ENCODE peak calls at places on chromosomes 4 and X, in nine cellular contexts. One of them, this sample, is unnamed.

GRCh38 chr4:13543091-13543581 is 1.2 kb downstream of the NKX3-2 start:
- DNase-seq in brain microvascular endothelial cell: no peak
- DNase-seq in heart left ventricle: no peak
- DNase-seq in esophagus squamous epithelium: no peak
- DNase-seq in IMR-90: no peak
- DNase-seq in uterus: no peak
- DNase-seq in fibroblast of pulmonary artery: no peak
- DNase-seq in prostate gland: no peak
- DNase-seq in spleen: peak
- DNase-seq in this sample: no peak

GRCh38 chrX:10156199-10157031 is at the start of gene CLCN4:
- DNase-seq in brain microvascular endothelial cell: peak
- DNase-seq in heart left ventricle: peak
- DNase-seq in esophagus squamous epithelium: no peak
- DNase-seq in IMR-90: no peak
- DNase-seq in uterus: peak
- DNase-seq in fibroblast of pulmonary artery: peak
- DNase-seq in prostate gland: peak
- DNase-seq in spleen: peak
- DNase-seq in this sample: no peak

GRCh38 chr4:24024597-24024996 is 134.8 kb upstream of the PPARGC1A start:
- DNase-seq in brain microvascular endothelial cell: no peak
- DNase-seq in heart left ventricle: no peak
- DNase-seq in esophagus squamous epithelium: no peak
- DNase-seq in IMR-90: peak
- DNase-seq in uterus: no peak
- DNase-seq in fibroblast of pulmonary artery: peak
- DNase-seq in prostate gland: no peak
- DNase-seq in spleen: no peak
- DNase-seq in this sample: no peak

GRCh38 chrX:153780678-153781427 is at the start of gene SRPK3:
- DNase-seq in brain microvascular endothelial cell: no peak
- DNase-seq in heart left ventricle: peak
- DNase-seq in esophagus squamous epithelium: no peak
- DNase-seq in IMR-90: no peak
- DNase-seq in uterus: peak
- DNase-seq in fibroblast of pulmonary artery: no peak
- DNase-seq in prostate gland: no peak
- DNase-seq in spleen: no peak
- DNase-seq in this sample: no peak

GRCh38 chr4:8745036-8745827 is 126.4 kb downstream of the HMX1 start:
- DNase-seq in brain microvascular endothelial cell: no peak
- DNase-seq in heart left ventricle: no peak
- DNase-seq in esophagus squamous epithelium: no peak
- DNase-seq in IMR-90: no peak
- DNase-seq in uterus: no peak
- DNase-seq in fibroblast of pulmonary artery: no peak
- DNase-seq in prostate gland: no peak
- DNase-seq in spleen: peak
- DNase-seq in this sample: no peak

GRCh38 chr4:72846280-72847111 is 223.0 kb downstream of the COX18 start:
- DNase-seq in brain microvascular endothelial cell: peak
- DNase-seq in heart left ventricle: no peak
- DNase-seq in esophagus squamous epithelium: no peak
- DNase-seq in IMR-90: no peak
- DNase-seq in uterus: no peak
- DNase-seq in fibroblast of pulmonary artery: peak
- DNase-seq in prostate gland: no peak
- DNase-seq in spleen: peak
- DNase-seq in this sample: no peak

GRCh38 chr4:13665711-13666660 is 38.5 kb upstream of the BOD1L1 start:
- DNase-seq in brain microvascular endothelial cell: peak
- DNase-seq in heart left ventricle: no peak
- DNase-seq in esophagus squamous epithelium: no peak
- DNase-seq in IMR-90: peak
- DNase-seq in uterus: no peak
- DNase-seq in fibroblast of pulmonary artery: no peak
- DNase-seq in prostate gland: no peak
- DNase-seq in spleen: no peak
- DNase-seq in this sample: no peak

GRCh38 chr4:84019626-84020025 is 479.5 kb downstream of the NKX6-1 start:
- DNase-seq in brain microvascular endothelial cell: no peak
- DNase-seq in heart left ventricle: no peak
- DNase-seq in esophagus squamous epithelium: no peak
- DNase-seq in IMR-90: no peak
- DNase-seq in uterus: no peak
- DNase-seq in fibroblast of pulmonary artery: no peak
- DNase-seq in prostate gland: no peak
- DNase-seq in spleen: no peak
- DNase-seq in this sample: no peak

GRCh38 chr4:112885897-112886296 is 163.6 kb upstream of the ANK2 start:
- DNase-seq in brain microvascular endothelial cell: no peak
- DNase-seq in heart left ventricle: no peak
- DNase-seq in esophagus squamous epithelium: no peak
- DNase-seq in IMR-90: no peak
- DNase-seq in uterus: no peak
- DNase-seq in fibroblast of pulmonary artery: no peak
- DNase-seq in prostate gland: no peak
- DNase-seq in spleen: no peak
- DNase-seq in this sample: no peak

GRCh38 chrX:14932136-14932535 is 58.9 kb downstream of the MOSPD2 start:
- DNase-seq in brain microvascular endothelial cell: no peak
- DNase-seq in heart left ventricle: no peak
- DNase-seq in esophagus squamous epithelium: no peak
- DNase-seq in IMR-90: no peak
- DNase-seq in uterus: no peak
- DNase-seq in fibroblast of pulmonary artery: no peak
- DNase-seq in prostate gland: no peak
- DNase-seq in spleen: no peak
- DNase-seq in this sample: no peak

GRCh38 chr4:2961411-2962098 is 1.7 kb downstream of the NOP14 start:
- DNase-seq in brain microvascular endothelial cell: no peak
- DNase-seq in heart left ventricle: no peak
- DNase-seq in esophagus squamous epithelium: no peak
- DNase-seq in IMR-90: no peak
- DNase-seq in uterus: no peak
- DNase-seq in fibroblast of pulmonary artery: no peak
- DNase-seq in prostate gland: no peak
- DNase-seq in spleen: peak
- DNase-seq in this sample: no peak

GRCh38 chr4:84231539-84232055 is 267.5 kb downstream of the NKX6-1 start:
- DNase-seq in brain microvascular endothelial cell: no peak
- DNase-seq in heart left ventricle: no peak
- DNase-seq in esophagus squamous epithelium: no peak
- DNase-seq in IMR-90: no peak
- DNase-seq in uterus: no peak
- DNase-seq in fibroblast of pulmonary artery: no peak
- DNase-seq in prostate gland: no peak
- DNase-seq in spleen: no peak
- DNase-seq in this sample: no peak

GRCh38 chrX:20231598-20231997 is 35.1 kb downstream of the RPS6KA3 start:
- DNase-seq in brain microvascular endothelial cell: no peak
- DNase-seq in heart left ventricle: no peak
- DNase-seq in esophagus squamous epithelium: no peak
- DNase-seq in IMR-90: no peak
- DNase-seq in uterus: no peak
- DNase-seq in fibroblast of pulmonary artery: no peak
- DNase-seq in prostate gland: no peak
- DNase-seq in spleen: no peak
- DNase-seq in this sample: no peak

GRCh38 chr4:3671571-3672464 is 94.4 kb upstream of the ADRA2C start:
- DNase-seq in brain microvascular endothelial cell: no peak
- DNase-seq in heart left ventricle: no peak
- DNase-seq in esophagus squamous epithelium: no peak
- DNase-seq in IMR-90: peak
- DNase-seq in uterus: no peak
- DNase-seq in fibroblast of pulmonary artery: no peak
- DNase-seq in prostate gland: no peak
- DNase-seq in spleen: peak
- DNase-seq in this sample: no peak

GRCh38 chr4:128267745-128268144 is 19.9 kb downstream of the PGRMC2 start:
- DNase-seq in brain microvascular endothelial cell: no peak
- DNase-seq in heart left ventricle: no peak
- DNase-seq in esophagus squamous epithelium: no peak
- DNase-seq in IMR-90: no peak
- DNase-seq in uterus: no peak
- DNase-seq in fibroblast of pulmonary artery: no peak
- DNase-seq in prostate gland: no peak
- DNase-seq in spleen: no peak
- DNase-seq in this sample: no peak

GRCh38 chr4:17561195-17561909 is 15.6 kb upstream of the LAP3 start:
- DNase-seq in brain microvascular endothelial cell: peak
- DNase-seq in heart left ventricle: no peak
- DNase-seq in esophagus squamous epithelium: no peak
- DNase-seq in IMR-90: peak
- DNase-seq in uterus: no peak
- DNase-seq in fibroblast of pulmonary artery: peak
- DNase-seq in prostate gland: no peak
- DNase-seq in spleen: no peak
- DNase-seq in this sample: peak

GRCh38 chr4:76993787-76994641 is 44.5 kb downstream of the SEPTIN11 start:
- DNase-seq in brain microvascular endothelial cell: no peak
- DNase-seq in heart left ventricle: no peak
- DNase-seq in esophagus squamous epithelium: no peak
- DNase-seq in IMR-90: no peak
- DNase-seq in uterus: no peak
- DNase-seq in fibroblast of pulmonary artery: no peak
- DNase-seq in prostate gland: no peak
- DNase-seq in spleen: no peak
- DNase-seq in this sample: no peak
- TF ChIP-seq CTCF in brain microvascular endothelial cell: no peak
- TF ChIP-seq CTCF in heart left ventricle: no peak
- TF ChIP-seq CTCF in esophagus squamous epithelium: no peak
- TF ChIP-seq CTCF in IMR-90: no peak
- TF ChIP-seq CTCF in uterus: no peak
- TF ChIP-seq CTCF in fibroblast of pulmonary artery: no peak
- TF ChIP-seq CTCF in prostate gland: no peak
- TF ChIP-seq CTCF in spleen: no peak
- TF ChIP-seq CTCF in this sample: no peak

GRCh38 chrX:12973561-12974216 is 1.2 kb upstream of the TMSB4X start:
- DNase-seq in brain microvascular endothelial cell: no peak
- DNase-seq in heart left ventricle: peak
- DNase-seq in esophagus squamous epithelium: no peak
- DNase-seq in IMR-90: no peak
- DNase-seq in uterus: no peak
- DNase-seq in fibroblast of pulmonary artery: no peak
- DNase-seq in prostate gland: no peak
- DNase-seq in spleen: peak
- DNase-seq in this sample: no peak
- H3K4me3 ChIP-seq in brain microvascular endothelial cell: no peak
- H3K4me3 ChIP-seq in heart left ventricle: peak
- H3K4me3 ChIP-seq in esophagus squamous epithelium: peak
- H3K4me3 ChIP-seq in IMR-90: no peak
- H3K4me3 ChIP-seq in uterus: peak
- H3K4me3 ChIP-seq in fibroblast of pulmonary artery: peak
- H3K4me3 ChIP-seq in prostate gland: no peak
- H3K4me3 ChIP-seq in spleen: peak
- H3K4me3 ChIP-seq in this sample: no peak

GRCh38 chrX:119728487-119728886 is 29.9 kb upstream of the SOWAHD start:
- DNase-seq in brain microvascular endothelial cell: no peak
- DNase-seq in heart left ventricle: no peak
- DNase-seq in esophagus squamous epithelium: no peak
- DNase-seq in IMR-90: no peak
- DNase-seq in uterus: no peak
- DNase-seq in fibroblast of pulmonary artery: no peak
- DNase-seq in prostate gland: no peak
- DNase-seq in spleen: peak
- DNase-seq in this sample: no peak
- TF ChIP-seq CTCF in brain microvascular endothelial cell: no peak
- TF ChIP-seq CTCF in heart left ventricle: no peak
- TF ChIP-seq CTCF in esophagus squamous epithelium: no peak
- TF ChIP-seq CTCF in IMR-90: no peak
- TF ChIP-seq CTCF in uterus: no peak
- TF ChIP-seq CTCF in fibroblast of pulmonary artery: no peak
- TF ChIP-seq CTCF in prostate gland: no peak
- TF ChIP-seq CTCF in spleen: no peak
- TF ChIP-seq CTCF in this sample: peak

GRCh38 chr4:181308476-181309170 is 934.6 kb upstream of the TENM3 start:
- DNase-seq in brain microvascular endothelial cell: no peak
- DNase-seq in heart left ventricle: no peak
- DNase-seq in esophagus squamous epithelium: no peak
- DNase-seq in IMR-90: no peak
- DNase-seq in uterus: no peak
- DNase-seq in fibroblast of pulmonary artery: no peak
- DNase-seq in prostate gland: no peak
- DNase-seq in spleen: no peak
- DNase-seq in this sample: no peak
- H3K4me3 ChIP-seq in brain microvascular endothelial cell: no peak
- H3K4me3 ChIP-seq in heart left ventricle: no peak
- H3K4me3 ChIP-seq in esophagus squamous epithelium: no peak
- H3K4me3 ChIP-seq in IMR-90: no peak
- H3K4me3 ChIP-seq in uterus: no peak
- H3K4me3 ChIP-seq in fibroblast of pulmonary artery: no peak
- H3K4me3 ChIP-seq in prostate gland: no peak
- H3K4me3 ChIP-seq in spleen: no peak
- H3K4me3 ChIP-seq in this sample: no peak

DNA sequence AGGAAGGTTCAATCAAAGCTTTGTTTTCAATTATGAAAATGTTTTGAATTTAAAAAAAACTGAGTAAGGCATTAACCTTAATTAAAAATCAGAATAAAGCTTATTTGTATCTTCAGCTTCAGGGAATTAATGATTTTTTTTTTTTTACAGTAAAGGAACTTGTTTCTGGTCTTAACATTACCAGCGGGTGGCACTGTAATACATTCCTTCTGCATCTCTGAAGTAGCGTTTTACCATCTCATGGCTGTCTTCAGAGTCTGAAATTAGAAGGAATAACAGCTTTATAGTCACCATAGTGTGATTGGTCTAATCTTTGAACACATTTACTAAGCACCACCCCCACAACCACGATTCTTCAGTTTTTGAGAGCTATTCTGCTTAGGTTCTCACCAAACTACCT is 102.6 kb downstream of the IL1RAPL2 start:
- DNase-seq in brain microvascular endothelial cell: no peak
- DNase-seq in heart left ventricle: no peak
- DNase-seq in esophagus squamous epithelium: no peak
- DNase-seq in IMR-90: peak
- DNase-seq in uterus: no peak
- DNase-seq in fibroblast of pulmonary artery: peak
- DNase-seq in prostate gland: no peak
- DNase-seq in spleen: no peak
- DNase-seq in this sample: no peak
- TF ChIP-seq CTCF in brain microvascular endothelial cell: peak
- TF ChIP-seq CTCF in heart left ventricle: peak
- TF ChIP-seq CTCF in esophagus squamous epithelium: no peak
- TF ChIP-seq CTCF in IMR-90: no peak
- TF ChIP-seq CTCF in uterus: no peak
- TF ChIP-seq CTCF in fibroblast of pulmonary artery: no peak
- TF ChIP-seq CTCF in prostate gland: no peak
- TF ChIP-seq CTCF in spleen: no peak
- TF ChIP-seq CTCF in this sample: no peak

DNA sequence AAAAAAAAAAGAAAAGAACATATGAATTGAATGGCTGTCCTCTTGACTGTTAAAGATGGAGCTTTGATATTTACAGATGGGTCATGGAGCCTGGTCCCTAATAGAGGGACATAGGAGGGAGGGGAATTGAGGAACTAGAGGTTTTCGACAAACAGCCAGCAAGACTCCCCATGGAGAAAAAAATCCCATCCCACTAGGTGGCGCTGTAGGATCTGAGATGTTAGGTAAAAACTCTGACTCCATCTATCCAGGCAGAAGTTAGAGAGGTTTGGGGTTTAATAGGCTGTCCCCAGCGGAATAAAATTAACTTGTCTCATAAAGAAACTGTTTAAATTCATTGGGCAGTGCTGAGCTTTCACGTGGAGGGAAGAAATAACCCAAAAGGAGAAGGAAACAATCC is 45.9 kb downstream of the HMGB2 start:
- DNase-seq in brain microvascular endothelial cell: peak
- DNase-seq in heart left ventricle: peak
- DNase-seq in esophagus squamous epithelium: peak
- DNase-seq in IMR-90: peak
- DNase-seq in uterus: peak
- DNase-seq in fibroblast of pulmonary artery: peak
- DNase-seq in prostate gland: no peak
- DNase-seq in spleen: no peak
- DNase-seq in this sample: no peak
- H3K4me3 ChIP-seq in brain microvascular endothelial cell: no peak
- H3K4me3 ChIP-seq in heart left ventricle: no peak
- H3K4me3 ChIP-seq in esophagus squamous epithelium: no peak
- H3K4me3 ChIP-seq in IMR-90: no peak
- H3K4me3 ChIP-seq in uterus: no peak
- H3K4me3 ChIP-seq in fibroblast of pulmonary artery: no peak
- H3K4me3 ChIP-seq in prostate gland: no peak
- H3K4me3 ChIP-seq in spleen: no peak
- H3K4me3 ChIP-seq in this sample: no peak